ENCODE peak calls at places on chromosomes 11 and 22, in seven cellular contexts. One of them, this sample, is unnamed.
A peak's percentile ranks its signal among the peaks of the same experiment; 100 is the strongest.

GRCh38 chr11:57297221-57297620 is 27.5 kb downstream of the TNKS1BP1 start:
- DNase-seq in heart left ventricle: no peak
- DNase-seq in dorsolateral prefrontal cortex: no peak
- DNase-seq in WERI-Rb-1: no peak
- DNase-seq in IMR-90: no peak
- DNase-seq in fibroblast of lung: no peak
- DNase-seq in heart right ventricle: no peak
- DNase-seq in this sample: no peak

GRCh38 chr22:34057726-34058125 is 137.4 kb upstream of the LARGE1 start:
- DNase-seq in heart left ventricle: no peak
- DNase-seq in dorsolateral prefrontal cortex: no peak
- DNase-seq in WERI-Rb-1: no peak
- DNase-seq in IMR-90: no peak
- DNase-seq in fibroblast of lung: no peak
- DNase-seq in heart right ventricle: no peak
- DNase-seq in this sample: no peak

GRCh38 chr11:132422725-132423124 is 1052.3 kb downstream of the NTM start:
- DNase-seq in heart left ventricle: no peak
- DNase-seq in dorsolateral prefrontal cortex: no peak
- DNase-seq in WERI-Rb-1: no peak
- DNase-seq in IMR-90: no peak
- DNase-seq in fibroblast of lung: no peak
- DNase-seq in heart right ventricle: no peak
- DNase-seq in this sample: no peak

GRCh38 chr11:99683933-99684332 is 663.2 kb downstream of the CNTN5 start:
- DNase-seq in heart left ventricle: no peak
- DNase-seq in dorsolateral prefrontal cortex: no peak
- DNase-seq in WERI-Rb-1: no peak
- DNase-seq in IMR-90: no peak
- DNase-seq in fibroblast of lung: no peak
- DNase-seq in heart right ventricle: no peak
- DNase-seq in this sample: no peak

GRCh38 chr22:46450931-46451660 is 86.3 kb downstream of the CELSR1 start:
- DNase-seq in heart left ventricle: no peak
- DNase-seq in dorsolateral prefrontal cortex: no peak
- DNase-seq in WERI-Rb-1: no peak
- DNase-seq in IMR-90: no peak
- DNase-seq in fibroblast of lung: no peak
- DNase-seq in heart right ventricle: no peak
- DNase-seq in this sample: no peak

GRCh38 chr11:129620705-129621104 is 194.9 kb upstream of the TMEM45B start:
- DNase-seq in heart left ventricle: no peak
- DNase-seq in dorsolateral prefrontal cortex: no peak
- DNase-seq in WERI-Rb-1: no peak
- DNase-seq in IMR-90: no peak
- DNase-seq in fibroblast of lung: peak; percentile 38
- DNase-seq in heart right ventricle: no peak
- DNase-seq in this sample: no peak

GRCh38 chr22:22666307-22667091 is 22.1 kb downstream of the GGTLC2 start:
- DNase-seq in heart left ventricle: no peak
- DNase-seq in dorsolateral prefrontal cortex: no peak
- DNase-seq in WERI-Rb-1: peak; percentile 84
- DNase-seq in IMR-90: peak; percentile 46
- DNase-seq in fibroblast of lung: peak; percentile 43
- DNase-seq in heart right ventricle: no peak
- DNase-seq in this sample: no peak

GRCh38 chr22:30246962-30247376 is 410 bp upstream of the LIF start:
- DNase-seq in heart left ventricle: no peak
- DNase-seq in dorsolateral prefrontal cortex: no peak
- DNase-seq in WERI-Rb-1: no peak
- DNase-seq in IMR-90: no peak
- DNase-seq in fibroblast of lung: no peak
- DNase-seq in heart right ventricle: no peak
- DNase-seq in this sample: no peak

GRCh38 chr11:29008481-29008880 is 900.3 kb downstream of the METTL15 start:
- DNase-seq in heart left ventricle: no peak
- DNase-seq in dorsolateral prefrontal cortex: no peak
- DNase-seq in WERI-Rb-1: no peak
- DNase-seq in IMR-90: no peak
- DNase-seq in fibroblast of lung: no peak
- DNase-seq in heart right ventricle: no peak
- DNase-seq in this sample: no peak

GRCh38 chr11:66478823-66479740 is 1.2 kb upstream of the DPP3 start:
- DNase-seq in heart left ventricle: peak; percentile 55
- DNase-seq in dorsolateral prefrontal cortex: no peak
- DNase-seq in WERI-Rb-1: no peak
- DNase-seq in IMR-90: peak; percentile 20
- DNase-seq in fibroblast of lung: peak; percentile 44
- DNase-seq in heart right ventricle: peak; percentile 40
- DNase-seq in this sample: no peak

GRCh38 chr11:18633256-18634139 is 644 bp downstream of the SPTY2D1 start:
- DNase-seq in heart left ventricle: no peak
- DNase-seq in dorsolateral prefrontal cortex: no peak
- DNase-seq in WERI-Rb-1: no peak
- DNase-seq in IMR-90: peak; percentile 48
- DNase-seq in fibroblast of lung: peak; percentile 24
- DNase-seq in heart right ventricle: no peak
- DNase-seq in this sample: no peak

GRCh38 chr11:101262995-101263394 is 133.4 kb upstream of the PGR start:
- DNase-seq in heart left ventricle: no peak
- DNase-seq in dorsolateral prefrontal cortex: no peak
- DNase-seq in WERI-Rb-1: no peak
- DNase-seq in IMR-90: no peak
- DNase-seq in fibroblast of lung: no peak
- DNase-seq in heart right ventricle: no peak
- DNase-seq in this sample: no peak

GRCh38 chr11:20479399-20479974 is 92.0 kb downstream of the PRMT3 start:
- DNase-seq in heart left ventricle: no peak
- DNase-seq in dorsolateral prefrontal cortex: no peak
- DNase-seq in WERI-Rb-1: no peak
- DNase-seq in IMR-90: no peak
- DNase-seq in fibroblast of lung: no peak
- DNase-seq in heart right ventricle: no peak
- DNase-seq in this sample: no peak

GRCh38 chr11:9060700-9061111 is 30.7 kb downstream of the SCUBE2 start:
- DNase-seq in heart left ventricle: no peak
- DNase-seq in dorsolateral prefrontal cortex: no peak
- DNase-seq in WERI-Rb-1: no peak
- DNase-seq in IMR-90: no peak
- DNase-seq in fibroblast of lung: no peak
- DNase-seq in heart right ventricle: no peak
- DNase-seq in this sample: no peak

DNA sequence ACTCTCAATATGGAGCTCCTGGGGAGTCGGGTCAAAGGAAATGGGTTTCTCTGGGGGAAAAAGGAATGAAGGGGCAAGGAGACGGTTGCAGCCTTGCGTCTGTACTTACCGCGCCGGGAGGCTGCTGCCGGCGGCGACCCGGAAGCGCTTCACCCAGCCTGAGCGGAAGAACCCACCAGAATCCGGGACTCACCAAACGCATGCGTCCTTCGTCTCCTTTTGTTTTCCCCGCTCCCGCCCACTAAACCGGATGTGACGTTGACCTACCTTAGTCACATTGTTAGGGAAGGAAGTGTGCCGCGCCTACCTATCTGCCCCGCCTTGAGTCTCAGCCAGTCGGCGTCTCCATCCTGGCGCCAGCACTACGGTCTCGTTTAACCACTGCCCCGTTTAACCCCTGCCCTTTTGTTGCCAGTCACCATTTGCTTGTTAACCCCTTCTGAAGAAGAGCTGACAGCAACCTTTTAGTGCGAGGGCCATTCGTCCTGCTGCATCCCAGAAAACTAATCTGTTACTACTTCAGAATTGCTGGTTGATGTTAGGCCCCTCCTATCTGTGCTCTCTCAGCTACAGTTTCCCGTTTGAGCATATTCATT is at the start of gene ANAPC15:
- DNase-seq in heart left ventricle: peak; percentile 99
- DNase-seq in dorsolateral prefrontal cortex: peak; percentile 94
- DNase-seq in WERI-Rb-1: peak; percentile 98
- DNase-seq in IMR-90: peak; percentile 99
- DNase-seq in fibroblast of lung: peak; percentile 99
- DNase-seq in heart right ventricle: peak; percentile 93
- DNase-seq in this sample: peak; percentile 97
- TF ChIP-seq CTCF in heart left ventricle: no peak
- TF ChIP-seq CTCF in dorsolateral prefrontal cortex: peak; percentile 4
- TF ChIP-seq CTCF in WERI-Rb-1: no peak
- TF ChIP-seq CTCF in IMR-90: no peak
- TF ChIP-seq CTCF in fibroblast of lung: no peak
- TF ChIP-seq CTCF in heart right ventricle: no peak
- TF ChIP-seq CTCF in this sample: no peak

DNA sequence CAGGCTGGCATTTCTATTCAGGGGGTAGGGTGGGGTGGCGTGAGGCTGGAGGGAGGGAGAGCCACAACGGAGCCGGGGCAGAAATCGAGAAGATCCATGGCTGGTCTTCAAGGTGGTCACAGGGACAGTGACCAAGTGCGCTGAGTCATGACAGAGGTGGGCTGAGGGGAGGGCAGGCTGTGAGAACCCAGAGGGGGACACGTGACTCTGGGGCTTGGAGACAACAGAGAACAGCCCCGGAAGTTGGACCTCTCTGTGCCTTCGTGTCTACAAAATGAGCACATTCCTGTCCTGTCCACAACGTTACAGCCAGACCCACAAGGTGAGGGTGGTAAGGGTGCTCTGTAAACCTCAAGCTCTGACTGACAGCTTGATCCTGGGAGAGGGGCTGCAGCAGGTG is 35.1 kb upstream of the ARFGAP3 start:
- DNase-seq in heart left ventricle: no peak
- DNase-seq in dorsolateral prefrontal cortex: no peak
- DNase-seq in WERI-Rb-1: no peak
- DNase-seq in IMR-90: no peak
- DNase-seq in fibroblast of lung: no peak
- DNase-seq in heart right ventricle: no peak
- DNase-seq in this sample: no peak
- H3K4me3 ChIP-seq in heart left ventricle: no peak overlapping the region
- H3K4me3 ChIP-seq in dorsolateral prefrontal cortex: no peak overlapping the region
- H3K4me3 ChIP-seq in WERI-Rb-1: no peak overlapping the region
- H3K4me3 ChIP-seq in IMR-90: no peak overlapping the region
- H3K4me3 ChIP-seq in fibroblast of lung: no peak overlapping the region
- H3K4me3 ChIP-seq in heart right ventricle: no peak overlapping the region
- H3K4me3 ChIP-seq in this sample: no peak overlapping the region

GRCh38 chr11:119148855-119149370 is at the start of gene ABCG4:
- DNase-seq in heart left ventricle: peak; percentile 39
- DNase-seq in dorsolateral prefrontal cortex: peak; percentile 62
- DNase-seq in WERI-Rb-1: peak; percentile 36
- DNase-seq in IMR-90: no peak
- DNase-seq in fibroblast of lung: no peak
- DNase-seq in heart right ventricle: peak; percentile 48
- DNase-seq in this sample: no peak
- H3K27me3 ChIP-seq in heart left ventricle: peaks cover 22% of the 10 kb centered on the region
- H3K27me3 ChIP-seq in dorsolateral prefrontal cortex: no peaks in the 10 kb centered on the region
- H3K27me3 ChIP-seq in WERI-Rb-1: no peaks in the 10 kb centered on the region
- H3K27me3 ChIP-seq in IMR-90: peaks cover 48% of the 10 kb centered on the region
- H3K27me3 ChIP-seq in fibroblast of lung: peaks cover 29% of the 10 kb centered on the region
- H3K27me3 ChIP-seq in heart right ventricle: peaks cover 15% of the 10 kb centered on the region
- H3K27me3 ChIP-seq in this sample: peaks cover 30% of the 10 kb centered on the region

GRCh38 chr22:48606684-48607307 is 1220.9 kb downstream of the BRD1 start:
- DNase-seq in heart left ventricle: no peak
- DNase-seq in dorsolateral prefrontal cortex: no peak
- DNase-seq in WERI-Rb-1: no peak
- DNase-seq in IMR-90: no peak
- DNase-seq in fibroblast of lung: no peak
- DNase-seq in heart right ventricle: no peak
- DNase-seq in this sample: no peak
- TF ChIP-seq CTCF in heart left ventricle: no peak
- TF ChIP-seq CTCF in dorsolateral prefrontal cortex: no peak
- TF ChIP-seq CTCF in WERI-Rb-1: no peak
- TF ChIP-seq CTCF in IMR-90: no peak
- TF ChIP-seq CTCF in fibroblast of lung: no peak
- TF ChIP-seq CTCF in heart right ventricle: no peak
- TF ChIP-seq CTCF in this sample: no peak

This sample was measured in kidney epithelial cell.